ENCODE peak calls at places on chromosome 14, in four cellular contexts. V is HepG2, X is GM12878, R is K562. B is an unnamed sample.

GRCh38 chr14:94313991-94314655 is 9.0 kb downstream of the SERPINA6 start:
- DNase-seq in X (no peak), R (no peak), V (no peak), B (no peak)

GRCh38 chr14:88502740-88503139 is 52.1 kb downstream of the PTPN21 start:
- DNase-seq in R (no peak), X (no peak), V (no peak), B (no peak)

GRCh38 chr14:72745991-72746980 is 147.6 kb downstream of the DPF3 start:
- DNase-seq in V (no peak), R (no peak), X (no peak), B (no peak)

GRCh38 chr14:71554959-71555612 is 377.1 kb upstream of the RGS6 start:
- DNase-seq in X (peak), R (no peak), V (no peak), B (no peak)

GRCh38 chr14:39217214-39217879 is 16.4 kb upstream of the MIA2 start:
- DNase-seq in R (no peak), V (no peak), X (no peak), B (no peak)

GRCh38 chr14:51716610-51717009 is 64.9 kb downstream of the FRMD6 start:
- DNase-seq in X (no peak), V (no peak), R (no peak), B (no peak)

GRCh38 chr14:51539571-51540037 is 112.1 kb upstream of the FRMD6 start:
- DNase-seq in X (no peak), V (no peak), R (no peak), B (no peak)

GRCh38 chr14:54564799-54565235 is 2.1 kb upstream of the SAMD4A start:
- DNase-seq in R (peak), X (no peak), V (peak), B (no peak)

GRCh38 chr14:101004954-101005353 is 101.4 kb upstream of the RTL1 start:
- DNase-seq in R (no peak), V (no peak), X (no peak), B (no peak)

GRCh38 chr14:34203271-34203722 is 252.4 kb upstream of the EGLN3 start:
- DNase-seq in X (no peak), R (no peak), V (no peak), B (no peak)

GRCh38 chr14:64566651-64567122 is 16.9 kb downstream of the PPP1R36 start:
- DNase-seq in V (no peak), X (no peak), R (no peak), B (no peak)

GRCh38 chr14:38412654-38413053 is 156.8 kb upstream of the CLEC14A start:
- DNase-seq in X (no peak), R (no peak), V (no peak), B (no peak)

GRCh38 chr14:50527970-50528369 is 4.4 kb downstream of the MAP4K5 start:
- DNase-seq in R (no peak), X (no peak), V (no peak), B (no peak)

GRCh38 chr14:54123836-54124235 is 167.2 kb upstream of the BMP4 start:
- DNase-seq in V (no peak), R (no peak), X (no peak), B (no peak)

GRCh38 chr14:51304428-51304827 is 64.4 kb downstream of the TMX1 start:
- DNase-seq in V (no peak), R (no peak), X (no peak), B (no peak)

GRCh38 chr14:60585676-60586075 is 63.6 kb downstream of the SIX1 start:
- DNase-seq in V (no peak), X (no peak), R (no peak), B (no peak)

GRCh38 chr14:67417633-67418032 is 5.7 kb upstream of the PLEK2 start:
- DNase-seq in R (no peak), X (no peak), V (no peak), B (no peak)

GRCh38 chr14:34498684-34499412 is 36.8 kb upstream of the SPTSSA start:
- DNase-seq in R (no peak), V (peak), X (no peak), B (no peak)

GRCh38 chr14:22112004-22112403 is 438.4 kb upstream of the OR4E1 start:
- DNase-seq in X (no peak), R (peak), V (peak), B (peak)

GRCh38 chr14:60093606-60094005 is 1.9 kb downstream of the PCNX4 start:
- DNase-seq in R (no peak), X (no peak), V (no peak), B (no peak)

GRCh38 chr14:62123959-62124358 is 361.7 kb downstream of the SNAPC1 start:
- DNase-seq in X (no peak), V (no peak), R (no peak), B (no peak)

GRCh38 chr14:83071888-83072501 is 1538.3 kb upstream of the SEL1L start:
- DNase-seq in X (peak), R (no peak), V (peak), B (no peak)

GRCh38 chr14:47966411-47966810 is 291.0 kb upstream of the MDGA2 start:
- DNase-seq in R (no peak), V (no peak), X (no peak), B (no peak)

GRCh38 chr14:63276492-63277342 is 42.0 kb downstream of the GPHB5 start:
- DNase-seq in R (peak), V (peak), X (no peak), B (peak)

GRCh38 chr14:90597961-90598360 is 201.1 kb downstream of the CALM1 start:
- DNase-seq in R (no peak), V (no peak), X (no peak), B (no peak)

GRCh38 chr14:58607571-58608317 is 30.0 kb upstream of the DACT1 start:
- DNase-seq in R (no peak), V (no peak), X (no peak), B (no peak)

GRCh38 chr14:72444701-72445100 is 449.2 kb downstream of the DPF3 start:
- DNase-seq in V (no peak), X (no peak), R (no peak), B (no peak)

GRCh38 chr14:21039585-21040369 is 2.4 kb upstream of the RNASE7 start:
- DNase-seq in X (no peak), R (peak), V (peak), B (peak)

GRCh38 chr14:75250800-75251199 is 27.8 kb upstream of the FOS start:
- DNase-seq in V (no peak), X (no peak), R (no peak), B (no peak)

GRCh38 chr14:98594156-98594555 is 677.8 kb downstream of the BCL11B start:
- DNase-seq in R (no peak), X (no peak), V (no peak), B (no peak)

GRCh38 chr14:88993946-88994345 is 169.5 kb downstream of the TTC8 start:
- DNase-seq in V (no peak), R (no peak), X (no peak), B (no peak)

GRCh38 chr14:54197369-54197768 is 199.4 kb upstream of the CDKN3 start:
- DNase-seq in X (no peak), R (no peak), V (peak), B (no peak)

GRCh38 chr14:101506211-101506920 is 54.9 kb upstream of the DIO3 start:
- DNase-seq in R (no peak), V (no peak), X (no peak), B (no peak)

GRCh38 chr14:89445252-89445973 is 28.4 kb upstream of the FOXN3 start:
- DNase-seq in R (no peak), X (no peak), V (no peak), B (no peak)

GRCh38 chr14:69858801-69859200 is 20.4 kb upstream of the SMOC1 start:
- DNase-seq in X (no peak), V (no peak), R (no peak), B (no peak)

GRCh38 chr14:69854598-69854997 is 24.6 kb upstream of the SMOC1 start:
- DNase-seq in R (no peak), X (no peak), V (no peak), B (no peak)

GRCh38 chr14:69852897-69853296 is 26.3 kb upstream of the SMOC1 start:
- DNase-seq in X (no peak), R (no peak), V (no peak), B (no peak)

GRCh38 chr14:69853774-69854173 is 25.4 kb upstream of the SMOC1 start:
- DNase-seq in V (no peak), X (no peak), R (no peak), B (no peak)

GRCh38 chr14:69855180-69855817 is 23.9 kb upstream of the SMOC1 start:
- DNase-seq in V (no peak), R (no peak), X (no peak), B (no peak)
- TF ChIP-seq FOXM1 in V (no peak), R (no peak), X (no peak), B (no peak)

GRCh38 chr14:92480856-92481255 is 32.7 kb upstream of the RIN3 start:
- DNase-seq in R (no peak), V (no peak), X (no peak), B (no peak)

GRCh38 chr14:92481386-92481785 is 32.2 kb upstream of the RIN3 start:
- DNase-seq in R (no peak), V (no peak), X (no peak), B (no peak)

GRCh38 chr14:92481811-92482559 is 31.6 kb upstream of the RIN3 start:
- DNase-seq in R (no peak), V (no peak), X (no peak), B (no peak)

GRCh38 chr14:92484132-92484823 is 29.3 kb upstream of the RIN3 start:
- DNase-seq in V (no peak), R (no peak), X (no peak), B (no peak)

DNA sequence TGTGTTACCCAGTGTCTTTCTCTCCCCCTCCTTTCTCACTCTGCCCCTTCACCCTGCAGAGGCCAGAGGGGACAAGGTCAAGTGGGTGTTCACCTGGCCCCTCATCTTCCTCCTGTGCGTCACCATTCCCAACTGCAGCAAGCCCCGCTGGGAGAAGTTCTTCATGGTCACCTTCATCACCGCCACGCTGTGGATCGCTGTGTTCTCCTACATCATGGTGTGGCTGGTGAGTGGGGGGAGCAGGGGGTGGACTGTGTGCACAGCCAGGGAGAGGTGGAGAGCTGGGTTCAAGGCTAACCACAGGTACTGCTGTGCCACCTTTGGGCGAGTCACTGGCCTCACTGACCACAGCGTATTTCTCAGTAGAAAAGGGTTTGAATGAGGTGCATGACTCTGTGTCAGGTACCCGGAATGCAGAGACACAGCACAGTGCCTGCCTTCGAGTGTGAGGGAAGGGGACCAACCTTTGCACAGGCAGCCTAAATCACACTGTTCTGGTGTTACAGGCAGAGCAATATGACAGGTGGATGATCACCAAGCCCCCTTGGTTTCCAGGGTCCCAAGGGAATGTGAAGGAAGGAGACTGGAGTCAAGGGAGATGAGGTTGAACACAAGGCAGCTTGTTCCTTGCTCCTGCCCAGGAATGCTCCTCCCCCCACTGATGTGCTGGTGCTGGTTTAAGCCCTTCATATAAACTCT is 30.8 kb upstream of the RIN3 start:
- DNase-seq in X (no peak), V (no peak), R (no peak), B (no peak)
- TF ChIP-seq BHLHE40 in X (no peak), V (no peak), R (no peak), B (no peak)

GRCh38 chr14:66046591-66046990 is 439.6 kb upstream of the CCDC196 start:
- DNase-seq in R (no peak), X (no peak), V (no peak), B (no peak)

GRCh38 chr14:66043921-66044320 is 442.2 kb upstream of the CCDC196 start:
- DNase-seq in V (no peak), X (no peak), R (no peak), B (no peak)

GRCh38 chr14:66046035-66046434 is 440.1 kb upstream of the CCDC196 start:
- DNase-seq in V (no peak), R (no peak), X (no peak), B (no peak)

DNA sequence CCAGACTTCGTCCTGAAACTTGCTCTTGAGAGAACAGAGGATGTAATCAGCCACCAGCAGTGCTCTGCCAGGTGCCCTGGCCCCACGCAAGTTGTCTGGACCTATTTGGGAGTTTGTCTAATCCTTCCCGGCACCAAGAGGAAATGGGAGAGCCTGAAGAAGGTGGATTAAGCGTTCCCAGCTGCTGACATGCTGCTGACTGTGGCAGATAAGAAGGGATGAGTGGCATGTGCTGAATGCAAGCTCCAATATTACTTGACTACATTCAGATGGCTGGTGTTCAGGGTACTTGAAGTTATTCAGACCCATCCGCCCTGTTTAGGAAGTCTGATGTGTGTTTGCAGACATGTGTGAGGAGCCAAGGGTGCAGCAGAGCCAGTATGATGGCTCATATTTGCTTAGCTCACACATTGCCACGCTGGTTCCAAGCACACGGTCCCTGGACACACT is 440.6 kb upstream of the CCDC196 start:
- DNase-seq in R (peak), V (no peak), X (no peak), B (no peak)
- TF ChIP-seq SP1 in R (no peak), V (no peak), X (no peak), B (no peak)

GRCh38 chr14:103520657-103521437 is 1.8 kb downstream of the CKB start:
- DNase-seq in X (no peak), R (peak), V (no peak), B (peak)
- TF ChIP-seq FOXM1 in X (no peak), R (no peak), V (no peak), B (no peak)

DNA sequence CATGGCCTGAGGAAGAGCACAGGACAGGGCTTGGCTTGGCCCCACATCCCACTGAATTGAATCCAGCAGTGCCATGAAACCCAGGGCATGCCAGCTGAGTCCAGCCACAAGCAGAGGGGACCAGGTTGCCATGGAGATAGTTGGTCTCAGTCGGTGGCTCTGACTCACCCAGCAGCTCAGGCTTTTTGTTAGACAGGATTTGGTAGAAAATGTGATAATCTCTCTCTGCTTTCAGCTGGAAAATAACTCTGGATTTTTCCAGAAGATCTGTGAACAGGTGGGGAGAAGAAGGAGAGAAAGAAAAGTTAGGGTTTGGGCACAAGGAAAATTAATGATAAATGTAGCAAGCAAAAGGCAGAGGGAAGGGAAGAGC is 4.7 kb downstream of the MYH7 start:
- DNase-seq in V (no peak), R (no peak), X (no peak), B (no peak)
- TF ChIP-seq BHLHE40 in V (no peak), R (no peak), X (no peak), B (no peak)

B was measured in HEK293T.